ENCODE peak calls at places on chromosomes 3 and 15, in seven cellular contexts. One of them, this sample, is unnamed.

GRCh38 chr3:136247436-136247835 is 2.7 kb upstream of the PCCB start:
- DNase-seq in CD8-positive, alpha-beta memory T cell: no peak
- DNase-seq in GM04504: no peak
- DNase-seq in naive thymus-derived CD8-positive, alpha-beta T cell: no peak
- DNase-seq in activated naive CD8-positive, alpha-beta T cell treated with anti-CD3 and anti-CD28 coated beads, Interleukin-2, amount 50 U/mL, for 16 hours: no peak
- DNase-seq in EL: no peak
- DNase-seq in fibroblast of pulmonary artery: no peak
- DNase-seq in this sample: no peak

GRCh38 chr15:70026991-70027390 is 70.7 kb downstream of the TLE3 start:
- DNase-seq in fibroblast of pulmonary artery: no peak
- DNase-seq in CD8-positive, alpha-beta memory T cell: no peak
- DNase-seq in activated naive CD8-positive, alpha-beta T cell treated with anti-CD3 and anti-CD28 coated beads, Interleukin-2, amount 50 U/mL, for 16 hours: no peak
- DNase-seq in naive thymus-derived CD8-positive, alpha-beta T cell: no peak
- DNase-seq in GM04504: no peak
- DNase-seq in EL: no peak
- DNase-seq in this sample: no peak

GRCh38 chr3:5213574-5213966 is 26.1 kb downstream of the EDEM1 start:
- DNase-seq in CD8-positive, alpha-beta memory T cell: no peak
- DNase-seq in activated naive CD8-positive, alpha-beta T cell treated with anti-CD3 and anti-CD28 coated beads, Interleukin-2, amount 50 U/mL, for 16 hours: no peak
- DNase-seq in fibroblast of pulmonary artery: no peak
- DNase-seq in GM04504: no peak
- DNase-seq in EL: no peak
- DNase-seq in naive thymus-derived CD8-positive, alpha-beta T cell: no peak
- DNase-seq in this sample: no peak

GRCh38 chr15:67033012-67033411 is 32.4 kb upstream of the SMAD3 start:
- DNase-seq in naive thymus-derived CD8-positive, alpha-beta T cell: no peak
- DNase-seq in CD8-positive, alpha-beta memory T cell: no peak
- DNase-seq in fibroblast of pulmonary artery: no peak
- DNase-seq in GM04504: no peak
- DNase-seq in activated naive CD8-positive, alpha-beta T cell treated with anti-CD3 and anti-CD28 coated beads, Interleukin-2, amount 50 U/mL, for 16 hours: no peak
- DNase-seq in EL: no peak
- DNase-seq in this sample: peak

GRCh38 chr3:193134895-193135294 is 106.1 kb upstream of the PLAAT1 start:
- DNase-seq in CD8-positive, alpha-beta memory T cell: no peak
- DNase-seq in EL: peak
- DNase-seq in naive thymus-derived CD8-positive, alpha-beta T cell: no peak
- DNase-seq in GM04504: peak
- DNase-seq in activated naive CD8-positive, alpha-beta T cell treated with anti-CD3 and anti-CD28 coated beads, Interleukin-2, amount 50 U/mL, for 16 hours: no peak
- DNase-seq in fibroblast of pulmonary artery: peak
- DNase-seq in this sample: no peak

GRCh38 chr3:21163961-21164360 is 587.0 kb downstream of the ZNF385D start:
- DNase-seq in CD8-positive, alpha-beta memory T cell: no peak
- DNase-seq in GM04504: no peak
- DNase-seq in fibroblast of pulmonary artery: no peak
- DNase-seq in activated naive CD8-positive, alpha-beta T cell treated with anti-CD3 and anti-CD28 coated beads, Interleukin-2, amount 50 U/mL, for 16 hours: no peak
- DNase-seq in naive thymus-derived CD8-positive, alpha-beta T cell: no peak
- DNase-seq in EL: no peak
- DNase-seq in this sample: no peak

GRCh38 chr3:134334901-134335280 is 39.4 kb downstream of the AMOTL2 start:
- DNase-seq in fibroblast of pulmonary artery: no peak
- DNase-seq in activated naive CD8-positive, alpha-beta T cell treated with anti-CD3 and anti-CD28 coated beads, Interleukin-2, amount 50 U/mL, for 16 hours: no peak
- DNase-seq in EL: no peak
- DNase-seq in GM04504: no peak
- DNase-seq in CD8-positive, alpha-beta memory T cell: no peak
- DNase-seq in naive thymus-derived CD8-positive, alpha-beta T cell: no peak
- DNase-seq in this sample: no peak

GRCh38 chr3:182259579-182259978 is 533.7 kb upstream of the ATP11B start:
- DNase-seq in naive thymus-derived CD8-positive, alpha-beta T cell: no peak
- DNase-seq in EL: no peak
- DNase-seq in fibroblast of pulmonary artery: no peak
- DNase-seq in activated naive CD8-positive, alpha-beta T cell treated with anti-CD3 and anti-CD28 coated beads, Interleukin-2, amount 50 U/mL, for 16 hours: no peak
- DNase-seq in CD8-positive, alpha-beta memory T cell: no peak
- DNase-seq in GM04504: no peak
- DNase-seq in this sample: no peak

GRCh38 chr3:130395916-130396315 is 50.4 kb downstream of the COL6A5 start:
- DNase-seq in EL: peak
- DNase-seq in CD8-positive, alpha-beta memory T cell: no peak
- DNase-seq in fibroblast of pulmonary artery: peak
- DNase-seq in activated naive CD8-positive, alpha-beta T cell treated with anti-CD3 and anti-CD28 coated beads, Interleukin-2, amount 50 U/mL, for 16 hours: no peak
- DNase-seq in naive thymus-derived CD8-positive, alpha-beta T cell: no peak
- DNase-seq in GM04504: no peak
- DNase-seq in this sample: no peak

GRCh38 chr3:113873814-113874526 is 35.4 kb downstream of the GRAMD1C start:
- DNase-seq in naive thymus-derived CD8-positive, alpha-beta T cell: no peak
- DNase-seq in fibroblast of pulmonary artery: no peak
- DNase-seq in CD8-positive, alpha-beta memory T cell: no peak
- DNase-seq in activated naive CD8-positive, alpha-beta T cell treated with anti-CD3 and anti-CD28 coated beads, Interleukin-2, amount 50 U/mL, for 16 hours: no peak
- DNase-seq in GM04504: no peak
- DNase-seq in EL: no peak
- DNase-seq in this sample: no peak

GRCh38 chr3:16658004-16658932 is 53.0 kb upstream of the DAZL start:
- DNase-seq in fibroblast of pulmonary artery: peak
- DNase-seq in naive thymus-derived CD8-positive, alpha-beta T cell: no peak
- DNase-seq in GM04504: no peak
- DNase-seq in CD8-positive, alpha-beta memory T cell: no peak
- DNase-seq in activated naive CD8-positive, alpha-beta T cell treated with anti-CD3 and anti-CD28 coated beads, Interleukin-2, amount 50 U/mL, for 16 hours: no peak
- DNase-seq in EL: no peak
- DNase-seq in this sample: no peak

GRCh38 chr3:65793495-65794200 is 245.1 kb downstream of the MAGI1 start:
- DNase-seq in CD8-positive, alpha-beta memory T cell: no peak
- DNase-seq in EL: peak
- DNase-seq in activated naive CD8-positive, alpha-beta T cell treated with anti-CD3 and anti-CD28 coated beads, Interleukin-2, amount 50 U/mL, for 16 hours: no peak
- DNase-seq in fibroblast of pulmonary artery: no peak
- DNase-seq in GM04504: no peak
- DNase-seq in naive thymus-derived CD8-positive, alpha-beta T cell: no peak
- DNase-seq in this sample: no peak

GRCh38 chr3:119625451-119626153 is 27.9 kb downstream of the PLA1A start:
- DNase-seq in naive thymus-derived CD8-positive, alpha-beta T cell: no peak
- DNase-seq in GM04504: no peak
- DNase-seq in EL: no peak
- DNase-seq in fibroblast of pulmonary artery: no peak
- DNase-seq in activated naive CD8-positive, alpha-beta T cell treated with anti-CD3 and anti-CD28 coated beads, Interleukin-2, amount 50 U/mL, for 16 hours: no peak
- DNase-seq in CD8-positive, alpha-beta memory T cell: no peak
- DNase-seq in this sample: no peak

GRCh38 chr15:55873024-55873745 is 120.2 kb downstream of the NEDD4 start:
- DNase-seq in EL: no peak
- DNase-seq in GM04504: no peak
- DNase-seq in CD8-positive, alpha-beta memory T cell: no peak
- DNase-seq in activated naive CD8-positive, alpha-beta T cell treated with anti-CD3 and anti-CD28 coated beads, Interleukin-2, amount 50 U/mL, for 16 hours: no peak
- DNase-seq in naive thymus-derived CD8-positive, alpha-beta T cell: no peak
- DNase-seq in fibroblast of pulmonary artery: peak
- DNase-seq in this sample: no peak

GRCh38 chr3:149378420-149379388 is 1.3 kb upstream of the TM4SF1 start:
- DNase-seq in CD8-positive, alpha-beta memory T cell: no peak
- DNase-seq in naive thymus-derived CD8-positive, alpha-beta T cell: no peak
- DNase-seq in GM04504: no peak
- DNase-seq in activated naive CD8-positive, alpha-beta T cell treated with anti-CD3 and anti-CD28 coated beads, Interleukin-2, amount 50 U/mL, for 16 hours: no peak
- DNase-seq in fibroblast of pulmonary artery: no peak
- DNase-seq in EL: no peak
- DNase-seq in this sample: no peak

GRCh38 chr15:56286213-56286612 is 42.5 kb upstream of the RFX7 start:
- DNase-seq in fibroblast of pulmonary artery: no peak
- DNase-seq in naive thymus-derived CD8-positive, alpha-beta T cell: no peak
- DNase-seq in EL: no peak
- DNase-seq in GM04504: no peak
- DNase-seq in activated naive CD8-positive, alpha-beta T cell treated with anti-CD3 and anti-CD28 coated beads, Interleukin-2, amount 50 U/mL, for 16 hours: no peak
- DNase-seq in CD8-positive, alpha-beta memory T cell: no peak
- DNase-seq in this sample: no peak

GRCh38 chr3:51966016-51966415 is 1.2 kb downstream of the PCBP4 start:
- DNase-seq in naive thymus-derived CD8-positive, alpha-beta T cell: no peak
- DNase-seq in fibroblast of pulmonary artery: no peak
- DNase-seq in EL: no peak
- DNase-seq in activated naive CD8-positive, alpha-beta T cell treated with anti-CD3 and anti-CD28 coated beads, Interleukin-2, amount 50 U/mL, for 16 hours: no peak
- DNase-seq in CD8-positive, alpha-beta memory T cell: no peak
- DNase-seq in GM04504: no peak
- DNase-seq in this sample: no peak

GRCh38 chr15:43975750-43976149 is 148.9 kb downstream of the WDR76 start:
- DNase-seq in fibroblast of pulmonary artery: no peak
- DNase-seq in GM04504: no peak
- DNase-seq in activated naive CD8-positive, alpha-beta T cell treated with anti-CD3 and anti-CD28 coated beads, Interleukin-2, amount 50 U/mL, for 16 hours: no peak
- DNase-seq in EL: no peak
- DNase-seq in naive thymus-derived CD8-positive, alpha-beta T cell: no peak
- DNase-seq in CD8-positive, alpha-beta memory T cell: no peak
- DNase-seq in this sample: no peak

GRCh38 chr3:192915306-192915705 is 2.4 kb downstream of the MB21D2 start:
- DNase-seq in CD8-positive, alpha-beta memory T cell: no peak
- DNase-seq in GM04504: no peak
- DNase-seq in EL: peak
- DNase-seq in fibroblast of pulmonary artery: peak
- DNase-seq in activated naive CD8-positive, alpha-beta T cell treated with anti-CD3 and anti-CD28 coated beads, Interleukin-2, amount 50 U/mL, for 16 hours: no peak
- DNase-seq in naive thymus-derived CD8-positive, alpha-beta T cell: no peak
- DNase-seq in this sample: no peak

GRCh38 chr3:51802091-51802720 is 23.2 kb upstream of the IQCF6 start:
- DNase-seq in fibroblast of pulmonary artery: no peak
- DNase-seq in EL: no peak
- DNase-seq in activated naive CD8-positive, alpha-beta T cell treated with anti-CD3 and anti-CD28 coated beads, Interleukin-2, amount 50 U/mL, for 16 hours: no peak
- DNase-seq in CD8-positive, alpha-beta memory T cell: no peak
- DNase-seq in naive thymus-derived CD8-positive, alpha-beta T cell: no peak
- DNase-seq in GM04504: no peak
- DNase-seq in this sample: no peak

GRCh38 chr15:70355275-70355795 is 257.6 kb upstream of the TLE3 start:
- DNase-seq in CD8-positive, alpha-beta memory T cell: no peak
- DNase-seq in EL: no peak
- DNase-seq in fibroblast of pulmonary artery: no peak
- DNase-seq in GM04504: no peak
- DNase-seq in naive thymus-derived CD8-positive, alpha-beta T cell: no peak
- DNase-seq in activated naive CD8-positive, alpha-beta T cell treated with anti-CD3 and anti-CD28 coated beads, Interleukin-2, amount 50 U/mL, for 16 hours: no peak
- DNase-seq in this sample: no peak

GRCh38 chr3:27289769-27290413 is 79.3 kb downstream of the NEK10 start:
- DNase-seq in naive thymus-derived CD8-positive, alpha-beta T cell: no peak
- DNase-seq in activated naive CD8-positive, alpha-beta T cell treated with anti-CD3 and anti-CD28 coated beads, Interleukin-2, amount 50 U/mL, for 16 hours: no peak
- DNase-seq in CD8-positive, alpha-beta memory T cell: no peak
- DNase-seq in EL: no peak
- DNase-seq in GM04504: no peak
- DNase-seq in fibroblast of pulmonary artery: peak
- DNase-seq in this sample: no peak

GRCh38 chr15:72230197-72231065 is 559 bp downstream of the PKM start:
- DNase-seq in CD8-positive, alpha-beta memory T cell: peak
- DNase-seq in EL: peak
- DNase-seq in GM04504: peak
- DNase-seq in fibroblast of pulmonary artery: peak
- DNase-seq in activated naive CD8-positive, alpha-beta T cell treated with anti-CD3 and anti-CD28 coated beads, Interleukin-2, amount 50 U/mL, for 16 hours: peak
- DNase-seq in naive thymus-derived CD8-positive, alpha-beta T cell: peak
- DNase-seq in this sample: peak

GRCh38 chr3:15292765-15293522 is 39.4 kb downstream of the SH3BP5 start:
- DNase-seq in EL: peak
- DNase-seq in activated naive CD8-positive, alpha-beta T cell treated with anti-CD3 and anti-CD28 coated beads, Interleukin-2, amount 50 U/mL, for 16 hours: no peak
- DNase-seq in fibroblast of pulmonary artery: peak
- DNase-seq in naive thymus-derived CD8-positive, alpha-beta T cell: no peak
- DNase-seq in GM04504: no peak
- DNase-seq in CD8-positive, alpha-beta memory T cell: peak
- DNase-seq in this sample: no peak

GRCh38 chr3:48226959-48227358 is 3.7 kb downstream of the CAMP start:
- DNase-seq in CD8-positive, alpha-beta memory T cell: peak
- DNase-seq in EL: no peak
- DNase-seq in GM04504: no peak
- DNase-seq in activated naive CD8-positive, alpha-beta T cell treated with anti-CD3 and anti-CD28 coated beads, Interleukin-2, amount 50 U/mL, for 16 hours: no peak
- DNase-seq in naive thymus-derived CD8-positive, alpha-beta T cell: no peak
- DNase-seq in fibroblast of pulmonary artery: no peak
- DNase-seq in this sample: no peak

GRCh38 chr3:46419816-46420215 is 12.8 kb downstream of the CCRL2 start:
- DNase-seq in CD8-positive, alpha-beta memory T cell: no peak
- DNase-seq in activated naive CD8-positive, alpha-beta T cell treated with anti-CD3 and anti-CD28 coated beads, Interleukin-2, amount 50 U/mL, for 16 hours: no peak
- DNase-seq in GM04504: no peak
- DNase-seq in EL: no peak
- DNase-seq in naive thymus-derived CD8-positive, alpha-beta T cell: no peak
- DNase-seq in fibroblast of pulmonary artery: no peak
- DNase-seq in this sample: no peak

GRCh38 chr3:153357436-153357835 is 195.4 kb downstream of the RAP2B start:
- DNase-seq in naive thymus-derived CD8-positive, alpha-beta T cell: no peak
- DNase-seq in fibroblast of pulmonary artery: no peak
- DNase-seq in GM04504: no peak
- DNase-seq in CD8-positive, alpha-beta memory T cell: no peak
- DNase-seq in EL: no peak
- DNase-seq in activated naive CD8-positive, alpha-beta T cell treated with anti-CD3 and anti-CD28 coated beads, Interleukin-2, amount 50 U/mL, for 16 hours: no peak
- DNase-seq in this sample: no peak

GRCh38 chr3:163056874-163057497 is 1560.4 kb downstream of the OTOL1 start:
- DNase-seq in activated naive CD8-positive, alpha-beta T cell treated with anti-CD3 and anti-CD28 coated beads, Interleukin-2, amount 50 U/mL, for 16 hours: no peak
- DNase-seq in fibroblast of pulmonary artery: peak
- DNase-seq in CD8-positive, alpha-beta memory T cell: no peak
- DNase-seq in EL: peak
- DNase-seq in naive thymus-derived CD8-positive, alpha-beta T cell: no peak
- DNase-seq in GM04504: peak
- DNase-seq in this sample: no peak

GRCh38 chr3:30637310-30638227 is 31.2 kb downstream of the TGFBR2 start:
- DNase-seq in GM04504: no peak
- DNase-seq in CD8-positive, alpha-beta memory T cell: no peak
- DNase-seq in naive thymus-derived CD8-positive, alpha-beta T cell: no peak
- DNase-seq in activated naive CD8-positive, alpha-beta T cell treated with anti-CD3 and anti-CD28 coated beads, Interleukin-2, amount 50 U/mL, for 16 hours: no peak
- DNase-seq in fibroblast of pulmonary artery: no peak
- DNase-seq in EL: no peak
- DNase-seq in this sample: no peak

GRCh38 chr3:115359507-115359906 is 212.4 kb upstream of the ZBTB20 start:
- DNase-seq in activated naive CD8-positive, alpha-beta T cell treated with anti-CD3 and anti-CD28 coated beads, Interleukin-2, amount 50 U/mL, for 16 hours: no peak
- DNase-seq in CD8-positive, alpha-beta memory T cell: no peak
- DNase-seq in naive thymus-derived CD8-positive, alpha-beta T cell: no peak
- DNase-seq in GM04504: no peak
- DNase-seq in fibroblast of pulmonary artery: peak
- DNase-seq in EL: peak
- DNase-seq in this sample: no peak

GRCh38 chr15:70096215-70096974 is 1.3 kb downstream of the TLE3 start:
- DNase-seq in activated naive CD8-positive, alpha-beta T cell treated with anti-CD3 and anti-CD28 coated beads, Interleukin-2, amount 50 U/mL, for 16 hours: no peak
- DNase-seq in EL: peak
- DNase-seq in CD8-positive, alpha-beta memory T cell: peak
- DNase-seq in naive thymus-derived CD8-positive, alpha-beta T cell: peak
- DNase-seq in GM04504: no peak
- DNase-seq in fibroblast of pulmonary artery: peak
- DNase-seq in this sample: peak

GRCh38 chr3:112111785-112112402 is 21.2 kb downstream of the GCSAM start:
- DNase-seq in EL: peak
- DNase-seq in activated naive CD8-positive, alpha-beta T cell treated with anti-CD3 and anti-CD28 coated beads, Interleukin-2, amount 50 U/mL, for 16 hours: peak
- DNase-seq in naive thymus-derived CD8-positive, alpha-beta T cell: peak
- DNase-seq in fibroblast of pulmonary artery: peak
- DNase-seq in GM04504: peak
- DNase-seq in CD8-positive, alpha-beta memory T cell: peak
- DNase-seq in this sample: peak

GRCh38 chr15:55741592-55742497 is 1.1 kb downstream of the PRTG start:
- DNase-seq in naive thymus-derived CD8-positive, alpha-beta T cell: no peak
- DNase-seq in fibroblast of pulmonary artery: no peak
- DNase-seq in EL: peak
- DNase-seq in CD8-positive, alpha-beta memory T cell: no peak
- DNase-seq in activated naive CD8-positive, alpha-beta T cell treated with anti-CD3 and anti-CD28 coated beads, Interleukin-2, amount 50 U/mL, for 16 hours: no peak
- DNase-seq in GM04504: no peak
- DNase-seq in this sample: no peak

GRCh38 chr3:125129512-125129962 is 73.7 kb upstream of the HEG1 start:
- DNase-seq in GM04504: peak
- DNase-seq in CD8-positive, alpha-beta memory T cell: no peak
- DNase-seq in naive thymus-derived CD8-positive, alpha-beta T cell: no peak
- DNase-seq in activated naive CD8-positive, alpha-beta T cell treated with anti-CD3 and anti-CD28 coated beads, Interleukin-2, amount 50 U/mL, for 16 hours: no peak
- DNase-seq in EL: peak
- DNase-seq in fibroblast of pulmonary artery: peak
- DNase-seq in this sample: no peak